ENCODE peak calls at places on chromosomes 6 and 20, in ten cellular contexts. Z is mucosa of gallbladder; Y is stimulated activated CD4-positive, alpha-beta T cell treated with anti-CD3 and anti-CD28 coated beads, Interleukin-4, amount 100 ng/mL, for 4 hours; E is Peyer's patch; L is nucleus accumbens; M is HEK293T; D is A549; F is NCI-H1105; T is kidney tubule cell; P is endodermal cell. B is an unnamed sample.

GRCh38 chr6:1402369-1402768 is 13.0 kb downstream of the FOXF2 start:
- DNase-seq in Z (no peak), Y (no peak), E (peak), L (no peak), M (no peak), D (no peak), F (no peak), T (no peak), P (no peak), B (no peak)

GRCh38 chr6:2841264-2842138 is at the start of gene SERPINB1:
- DNase-seq in Z (peak), Y (peak), E (peak), L (peak), M (peak), D (peak), F (peak), T (peak), P (peak), B (peak)

GRCh38 chr20:51062065-51062464 is 39.2 kb upstream of the KCNG1 start:
- DNase-seq in Z (no peak), Y (peak), E (no peak), L (no peak), M (no peak), D (no peak), F (no peak), T (no peak), P (peak), B (no peak)

GRCh38 chr6:100311707-100312266 is 152.9 kb downstream of the SIM1 start:
- DNase-seq in Z (no peak), Y (no peak), E (no peak), L (no peak), M (no peak), D (no peak), F (no peak), T (peak), P (no peak), B (no peak)

GRCh38 chr20:20782747-20783146 is 70.3 kb upstream of the RALGAPA2 start:
- DNase-seq in Z (no peak), Y (no peak), E (no peak), L (no peak), M (no peak), D (no peak), F (no peak), T (no peak), P (no peak), B (no peak)

GRCh38 chr6:125114248-125114858 is 39.2 kb upstream of the TPD52L1 start:
- DNase-seq in Z (peak), Y (no peak), E (peak), L (no peak), M (peak), D (peak), F (peak), T (peak), P (no peak), B (peak)

GRCh38 chr6:34226731-34227586 is 9.7 kb upstream of the HMGA1 start:
- DNase-seq in Z (no peak), Y (no peak), E (no peak), L (no peak), M (no peak), D (no peak), F (no peak), T (no peak), P (peak), B (no peak)

GRCh38 chr6:129863664-129864063 is 2.5 kb upstream of the TMEM244 start:
- DNase-seq in Z (no peak), Y (no peak), E (no peak), L (no peak), M (no peak), D (no peak), F (no peak), T (peak), P (no peak), B (no peak)

B was measured in DND-41.